ENCODE peak calls at places on chromosomes 16 and 17, in nine cellular contexts. One of them, this sample, is unnamed. For H3K4me1, the result is how much of the 10 kb centered on the place peaks cover.

GRCh38 chr17:3558603-3559269 is 1.1 kb upstream of the TRPV3 start:
- DNase-seq in GM23338: no peak
- DNase-seq in endothelial cell of umbilical vein: no peak
- DNase-seq in A549: no peak
- DNase-seq in psoas muscle: no peak
- DNase-seq in cardiac muscle cell: peak
- DNase-seq in CD8-positive, alpha-beta memory T cell: peak
- DNase-seq in right lobe of liver: no peak
- DNase-seq in osteoblast: peak
- DNase-seq in this sample: no peak

GRCh38 chr17:28511858-28512461 is 5.8 kb downstream of the FOXN1 start:
- DNase-seq in GM23338: no peak
- DNase-seq in endothelial cell of umbilical vein: no peak
- DNase-seq in A549: no peak
- DNase-seq in psoas muscle: no peak
- DNase-seq in cardiac muscle cell: no peak
- DNase-seq in CD8-positive, alpha-beta memory T cell: no peak
- DNase-seq in right lobe of liver: no peak
- DNase-seq in osteoblast: no peak
- DNase-seq in this sample: no peak

GRCh38 chr16:66551788-66552287 is 538 bp upstream of the CKLF start:
- DNase-seq in GM23338: no peak
- DNase-seq in endothelial cell of umbilical vein: no peak
- DNase-seq in A549: peak
- DNase-seq in psoas muscle: no peak
- DNase-seq in cardiac muscle cell: no peak
- DNase-seq in CD8-positive, alpha-beta memory T cell: no peak
- DNase-seq in right lobe of liver: no peak
- DNase-seq in osteoblast: peak
- DNase-seq in this sample: no peak

GRCh38 chr17:67283727-67284516 is 38.9 kb upstream of the HELZ start:
- DNase-seq in GM23338: no peak
- DNase-seq in endothelial cell of umbilical vein: no peak
- DNase-seq in A549: no peak
- DNase-seq in psoas muscle: no peak
- DNase-seq in cardiac muscle cell: no peak
- DNase-seq in CD8-positive, alpha-beta memory T cell: no peak
- DNase-seq in right lobe of liver: no peak
- DNase-seq in osteoblast: no peak
- DNase-seq in this sample: no peak

GRCh38 chr17:64683791-64684190 is 21.7 kb upstream of the SMURF2 start:
- DNase-seq in GM23338: no peak
- DNase-seq in endothelial cell of umbilical vein: no peak
- DNase-seq in A549: no peak
- DNase-seq in psoas muscle: no peak
- DNase-seq in cardiac muscle cell: no peak
- DNase-seq in CD8-positive, alpha-beta memory T cell: no peak
- DNase-seq in right lobe of liver: no peak
- DNase-seq in osteoblast: no peak
- DNase-seq in this sample: no peak

GRCh38 chr17:72467841-72468653 is 347.2 kb downstream of the SOX9 start:
- DNase-seq in GM23338: peak
- DNase-seq in endothelial cell of umbilical vein: no peak
- DNase-seq in A549: no peak
- DNase-seq in psoas muscle: peak
- DNase-seq in cardiac muscle cell: peak
- DNase-seq in CD8-positive, alpha-beta memory T cell: no peak
- DNase-seq in right lobe of liver: no peak
- DNase-seq in osteoblast: no peak
- DNase-seq in this sample: no peak

GRCh38 chr17:6648181-6648580 is 3.2 kb downstream of the MED31 start:
- DNase-seq in GM23338: peak
- DNase-seq in endothelial cell of umbilical vein: peak
- DNase-seq in A549: peak
- DNase-seq in psoas muscle: no peak
- DNase-seq in cardiac muscle cell: no peak
- DNase-seq in CD8-positive, alpha-beta memory T cell: no peak
- DNase-seq in right lobe of liver: no peak
- DNase-seq in osteoblast: peak
- DNase-seq in this sample: no peak

GRCh38 chr17:32136856-32137255 is 5.4 kb upstream of the RHOT1 start:
- DNase-seq in GM23338: no peak
- DNase-seq in endothelial cell of umbilical vein: no peak
- DNase-seq in A549: no peak
- DNase-seq in psoas muscle: no peak
- DNase-seq in cardiac muscle cell: peak
- DNase-seq in CD8-positive, alpha-beta memory T cell: no peak
- DNase-seq in right lobe of liver: no peak
- DNase-seq in osteoblast: peak
- DNase-seq in this sample: no peak

GRCh38 chr16:50695017-50696000 is 1.9 kb downstream of the NOD2 start:
- DNase-seq in GM23338: no peak
- DNase-seq in endothelial cell of umbilical vein: no peak
- DNase-seq in A549: no peak
- DNase-seq in psoas muscle: no peak
- DNase-seq in cardiac muscle cell: no peak
- DNase-seq in CD8-positive, alpha-beta memory T cell: no peak
- DNase-seq in right lobe of liver: peak
- DNase-seq in osteoblast: no peak
- DNase-seq in this sample: no peak

GRCh38 chr17:45705123-45706009 is 78.8 kb upstream of the CRHR1 start:
- DNase-seq in GM23338: no peak
- DNase-seq in endothelial cell of umbilical vein: no peak
- DNase-seq in A549: peak
- DNase-seq in psoas muscle: no peak
- DNase-seq in cardiac muscle cell: no peak
- DNase-seq in CD8-positive, alpha-beta memory T cell: no peak
- DNase-seq in right lobe of liver: no peak
- DNase-seq in osteoblast: peak
- DNase-seq in this sample: no peak

DNA sequence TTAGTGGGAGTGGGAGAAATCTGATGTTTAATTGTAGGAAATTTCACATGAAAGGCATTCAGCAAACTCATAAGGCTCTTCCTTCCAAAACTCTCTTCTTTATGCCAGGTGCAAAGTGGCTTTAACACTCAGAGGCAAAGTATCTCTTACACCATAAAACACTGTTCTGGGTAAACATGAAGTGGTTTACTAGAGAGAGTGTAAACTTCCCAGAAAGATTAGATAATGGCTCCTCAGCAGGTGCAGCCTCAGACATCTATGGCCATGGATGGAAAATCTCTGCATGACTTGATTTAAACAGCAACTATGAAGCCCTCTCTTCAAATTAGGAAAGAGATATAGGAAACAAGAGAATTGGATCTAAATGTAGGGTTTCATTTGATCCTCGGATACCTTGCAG is 583.1 kb upstream of the SALL1 start:
- DNase-seq in GM23338: no peak
- DNase-seq in endothelial cell of umbilical vein: no peak
- DNase-seq in A549: no peak
- DNase-seq in psoas muscle: no peak
- DNase-seq in cardiac muscle cell: no peak
- DNase-seq in CD8-positive, alpha-beta memory T cell: no peak
- DNase-seq in right lobe of liver: no peak
- DNase-seq in osteoblast: no peak
- DNase-seq in this sample: no peak
- H3K4me1 ChIP-seq in GM23338: under half
- H3K4me1 ChIP-seq in endothelial cell of umbilical vein: under half
- H3K4me1 ChIP-seq in A549: under half
- H3K4me1 ChIP-seq in psoas muscle: under half
- H3K4me1 ChIP-seq in cardiac muscle cell: under half
- H3K4me1 ChIP-seq in CD8-positive, alpha-beta memory T cell: under half
- H3K4me1 ChIP-seq in right lobe of liver: under half
- H3K4me1 ChIP-seq in osteoblast: under half
- H3K4me1 ChIP-seq in this sample: under half

GRCh38 chr17:8140413-8141029 is 11.7 kb downstream of the PER1 start:
- DNase-seq in GM23338: no peak
- DNase-seq in endothelial cell of umbilical vein: no peak
- DNase-seq in A549: no peak
- DNase-seq in psoas muscle: no peak
- DNase-seq in cardiac muscle cell: no peak
- DNase-seq in CD8-positive, alpha-beta memory T cell: peak
- DNase-seq in right lobe of liver: no peak
- DNase-seq in osteoblast: peak
- DNase-seq in this sample: peak
- H3K4me3 ChIP-seq in GM23338: no peak
- H3K4me3 ChIP-seq in endothelial cell of umbilical vein: no peak
- H3K4me3 ChIP-seq in A549: no peak
- H3K4me3 ChIP-seq in psoas muscle: no peak
- H3K4me3 ChIP-seq in cardiac muscle cell: no peak
- H3K4me3 ChIP-seq in CD8-positive, alpha-beta memory T cell: no peak
- H3K4me3 ChIP-seq in right lobe of liver: no peak
- H3K4me3 ChIP-seq in osteoblast: no peak
- H3K4me3 ChIP-seq in this sample: no peak

DNA sequence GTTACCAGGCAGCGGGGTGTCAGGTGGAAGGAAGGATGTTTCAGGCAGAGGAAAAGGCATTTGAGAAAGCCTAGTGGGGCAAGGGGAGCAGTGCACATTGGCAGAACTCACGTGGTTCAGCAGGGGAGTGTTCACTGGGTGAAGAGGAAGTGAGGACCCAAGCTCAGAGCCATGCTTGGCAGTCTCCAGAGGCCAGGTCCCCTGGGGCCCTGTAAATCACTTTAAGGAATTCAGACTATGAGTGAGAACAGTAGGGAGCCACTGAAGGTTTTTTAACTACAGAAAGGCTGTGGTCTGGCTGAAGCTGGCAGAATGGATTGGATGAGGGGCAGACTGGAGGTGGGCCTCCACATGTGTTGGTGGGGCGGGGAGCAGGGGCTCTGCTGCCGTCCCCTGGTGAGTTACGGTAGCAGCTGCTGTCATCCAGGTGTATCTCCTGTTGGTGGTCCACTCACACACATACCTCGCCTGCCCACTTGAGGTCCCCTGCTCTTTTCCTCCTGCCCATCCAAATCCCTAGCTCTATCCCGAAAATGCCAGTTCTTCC is 5.1 kb downstream of the CLEC16A start:
- DNase-seq in GM23338: peak
- DNase-seq in endothelial cell of umbilical vein: no peak
- DNase-seq in A549: peak
- DNase-seq in psoas muscle: no peak
- DNase-seq in cardiac muscle cell: peak
- DNase-seq in CD8-positive, alpha-beta memory T cell: no peak
- DNase-seq in right lobe of liver: no peak
- DNase-seq in osteoblast: peak
- DNase-seq in this sample: peak
- H3K4me1 ChIP-seq in GM23338: half or more
- H3K4me1 ChIP-seq in endothelial cell of umbilical vein: under half
- H3K4me1 ChIP-seq in A549: under half
- H3K4me1 ChIP-seq in psoas muscle: under half
- H3K4me1 ChIP-seq in cardiac muscle cell: under half
- H3K4me1 ChIP-seq in CD8-positive, alpha-beta memory T cell: under half
- H3K4me1 ChIP-seq in right lobe of liver: under half
- H3K4me1 ChIP-seq in osteoblast: under half
- H3K4me1 ChIP-seq in this sample: under half

DNA sequence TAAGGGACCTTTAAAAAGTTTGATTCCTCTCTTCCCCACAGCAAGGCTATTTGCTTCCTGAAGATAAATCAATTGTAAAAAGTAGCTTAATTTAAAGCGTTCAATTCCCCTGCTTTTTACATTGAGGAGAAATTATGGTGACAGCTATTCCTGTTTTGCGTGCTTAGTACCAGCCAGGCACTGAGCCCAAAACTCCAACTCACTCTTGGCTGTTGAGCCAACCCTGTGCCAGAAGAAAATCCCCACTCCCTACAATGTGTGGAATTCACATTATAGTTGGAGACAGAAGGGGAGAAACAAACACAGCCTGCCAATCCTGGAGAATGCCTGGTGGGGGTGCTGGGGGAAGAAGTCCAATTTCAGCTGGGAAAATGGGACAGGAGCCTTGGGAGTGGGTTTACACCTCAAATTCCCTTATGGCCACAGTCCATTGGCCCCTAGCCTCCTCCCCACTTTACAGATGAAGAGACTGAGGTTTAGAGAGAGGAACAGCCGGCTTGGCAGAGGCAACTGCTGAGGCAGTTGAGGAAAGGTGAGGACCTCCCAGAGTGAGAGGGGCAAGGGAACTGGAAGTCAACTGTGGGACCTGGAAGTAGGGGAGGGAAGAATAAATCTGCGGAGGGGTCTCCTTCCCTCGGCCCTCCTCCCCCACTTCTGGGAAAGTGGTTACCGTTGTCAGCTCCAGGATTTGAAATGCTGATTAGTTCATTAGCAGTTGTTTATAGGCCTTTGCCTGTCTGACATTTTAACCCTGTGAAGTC is 26.1 kb downstream of the CDH1 start:
- DNase-seq in GM23338: peak
- DNase-seq in endothelial cell of umbilical vein: no peak
- DNase-seq in A549: no peak
- DNase-seq in psoas muscle: no peak
- DNase-seq in cardiac muscle cell: peak
- DNase-seq in CD8-positive, alpha-beta memory T cell: no peak
- DNase-seq in right lobe of liver: no peak
- DNase-seq in osteoblast: no peak
- DNase-seq in this sample: no peak
- H3K4me3 ChIP-seq in GM23338: peak
- H3K4me3 ChIP-seq in endothelial cell of umbilical vein: no peak
- H3K4me3 ChIP-seq in A549: no peak
- H3K4me3 ChIP-seq in psoas muscle: no peak
- H3K4me3 ChIP-seq in cardiac muscle cell: no peak
- H3K4me3 ChIP-seq in CD8-positive, alpha-beta memory T cell: no peak
- H3K4me3 ChIP-seq in right lobe of liver: no peak
- H3K4me3 ChIP-seq in osteoblast: no peak
- H3K4me3 ChIP-seq in this sample: no peak

GRCh38 chr16:35198223-35199199 is 1739.1 kb downstream of the TP53TG3F start:
- DNase-seq in GM23338: no peak
- DNase-seq in endothelial cell of umbilical vein: no peak
- DNase-seq in A549: no peak
- DNase-seq in psoas muscle: no peak
- DNase-seq in cardiac muscle cell: no peak
- DNase-seq in CD8-positive, alpha-beta memory T cell: no peak
- DNase-seq in right lobe of liver: no peak
- DNase-seq in osteoblast: no peak
- DNase-seq in this sample: no peak
- H3K4me1 ChIP-seq in GM23338: under half
- H3K4me1 ChIP-seq in endothelial cell of umbilical vein: under half
- H3K4me1 ChIP-seq in A549: under half
- H3K4me1 ChIP-seq in psoas muscle: under half
- H3K4me1 ChIP-seq in cardiac muscle cell: under half
- H3K4me1 ChIP-seq in CD8-positive, alpha-beta memory T cell: under half
- H3K4me1 ChIP-seq in right lobe of liver: under half
- H3K4me1 ChIP-seq in osteoblast: under half
- H3K4me1 ChIP-seq in this sample: under half

GRCh38 chr17:81396278-81396721 is 1.0 kb downstream of the BAHCC1 start:
- DNase-seq in GM23338: no peak
- DNase-seq in endothelial cell of umbilical vein: no peak
- DNase-seq in A549: no peak
- DNase-seq in psoas muscle: no peak
- DNase-seq in cardiac muscle cell: no peak
- DNase-seq in CD8-positive, alpha-beta memory T cell: no peak
- DNase-seq in right lobe of liver: no peak
- DNase-seq in osteoblast: peak
- DNase-seq in this sample: no peak
- H3K4me3 ChIP-seq in GM23338: peak
- H3K4me3 ChIP-seq in endothelial cell of umbilical vein: peak
- H3K4me3 ChIP-seq in A549: peak
- H3K4me3 ChIP-seq in psoas muscle: peak
- H3K4me3 ChIP-seq in cardiac muscle cell: peak
- H3K4me3 ChIP-seq in CD8-positive, alpha-beta memory T cell: peak
- H3K4me3 ChIP-seq in right lobe of liver: peak
- H3K4me3 ChIP-seq in osteoblast: peak
- H3K4me3 ChIP-seq in this sample: no peak

This sample was measured in naive thymus-derived CD4-positive, alpha-beta T cell.